ENCODE peak calls at places on chromosomes 3 and 15, in ten cellular contexts. X is heart right ventricle; G is HTR-8/SVneo; V is choroid plexus epithelial cell; T is upper lobe of right lung; P is stimulated activated CD4-positive, alpha-beta T cell treated with anti-CD3 and anti-CD28 coated beads, Interleukin-4, amount 100 ng/mL, for 48 hours; A is stimulated activated CD8-positive, alpha-beta memory T cell treated with anti-CD3 and anti-CD28 coated beads, Interleukin-12 subunit alpha, Interleukin-12 subunit beta, amount 100 ng/mL, for 4 hours; S is Karpas-422; E is fibroblast of villous mesenchyme; N is colonic mucosa. D is an unnamed sample.

GRCh38 chr3:113219605-113220300 is 8.4 kb downstream of the BOC start:
- DNase-seq in N (no peak), T (no peak), V (no peak), E (no peak), X (no peak), S (no peak), P (no peak), A (no peak), G (no peak), D (no peak)

GRCh38 chr15:90881181-90881977 is 2.9 kb upstream of the FES start:
- DNase-seq in T (peak), N (no peak), G (no peak), S (no peak), X (no peak), E (no peak), P (no peak), V (no peak), A (no peak), D (no peak)

GRCh38 chr3:190326361-190326760 is 4.1 kb upstream of the CLDN1 start:
- DNase-seq in E (peak), S (no peak), G (no peak), A (no peak), X (no peak), V (no peak), N (no peak), P (no peak), T (no peak), D (peak)

GRCh38 chr15:56052389-56053045 is 59.1 kb upstream of the NEDD4 start:
- DNase-seq in E (peak), X (no peak), A (no peak), S (peak), P (no peak), T (no peak), N (no peak), V (peak), G (peak), D (peak)

GRCh38 chr3:60552581-60552980 is 698.7 kb downstream of the FHIT start:
- DNase-seq in N (no peak), G (no peak), S (no peak), E (no peak), T (no peak), P (no peak), V (no peak), X (no peak), A (no peak), D (no peak)

GRCh38 chr3:143825513-143825912 is 22.8 kb downstream of the SLC9A9 start:
- DNase-seq in T (no peak), V (no peak), E (no peak), A (no peak), X (no peak), N (no peak), S (no peak), P (no peak), G (no peak), D (no peak)

GRCh38 chr3:11567516-11568467 is 75.9 kb downstream of the VGLL4 start:
- DNase-seq in T (no peak), N (no peak), E (peak), X (no peak), P (no peak), V (peak), S (no peak), G (peak), A (no peak), D (no peak)

GRCh38 chr3:108090701-108091497 is at the start of gene CD47:
- DNase-seq in N (peak), X (peak), T (peak), V (peak), A (peak), G (peak), P (peak), S (peak), E (peak), D (peak)

GRCh38 chr3:113314923-113315322 is 103.6 kb downstream of the BOC start:
- DNase-seq in T (no peak), P (no peak), X (no peak), A (no peak), S (no peak), G (no peak), V (no peak), E (no peak), N (no peak), D (no peak)

GRCh38 chr15:70432924-70433500 is 330.3 kb downstream of the UACA start:
- DNase-seq in A (no peak), E (no peak), N (no peak), V (no peak), T (no peak), P (no peak), S (no peak), X (no peak), G (no peak), D (no peak)

GRCh38 chr15:63947228-63947627 is 99.1 kb downstream of the DAPK2 start:
- DNase-seq in E (no peak), T (no peak), N (peak), G (no peak), X (no peak), V (no peak), S (no peak), A (no peak), P (no peak), D (no peak)

GRCh38 chr15:59830143-59830542 is 141.0 kb upstream of the BNIP2 start:
- DNase-seq in S (no peak), G (no peak), V (no peak), P (no peak), N (no peak), T (no peak), E (no peak), A (no peak), X (no peak), D (no peak)

GRCh38 chr15:31295660-31296059 is 31.0 kb upstream of the KLF13 start:
- DNase-seq in G (no peak), N (no peak), S (no peak), T (peak), A (no peak), E (no peak), P (no peak), V (no peak), X (no peak), D (peak)

GRCh38 chr3:198025644-198026043 is 65.6 kb downstream of the LMLN start:
- DNase-seq in S (no peak), N (no peak), A (no peak), T (no peak), V (no peak), G (no peak), P (no peak), X (no peak), E (no peak), D (no peak)

GRCh38 chr3:171876651-171877272 is 33.6 kb downstream of the TMEM212 start:
- DNase-seq in G (no peak), V (peak), N (no peak), E (peak), A (no peak), X (no peak), T (no peak), S (no peak), P (no peak), D (no peak)

GRCh38 chr15:63506537-63507035 is 2.2 kb downstream of the USP3 start:
- DNase-seq in G (no peak), A (no peak), E (peak), S (no peak), V (no peak), N (peak), P (no peak), X (no peak), T (no peak), D (no peak)

GRCh38 chr3:151434151-151434890 is 26.5 kb downstream of the IGSF10 start:
- DNase-seq in E (peak), X (no peak), A (no peak), G (no peak), N (no peak), V (peak), T (no peak), S (peak), P (no peak), D (no peak)

GRCh38 chr3:82376883-82377282 is 615.4 kb upstream of the GBE1 start:
- DNase-seq in A (no peak), P (no peak), V (no peak), S (no peak), N (no peak), E (no peak), X (no peak), T (no peak), G (no peak), D (no peak)

GRCh38 chr15:25850154-25851111 is 12.7 kb downstream of the ATP10A start:
- DNase-seq in T (peak), G (no peak), S (no peak), A (peak), V (peak), E (peak), N (peak), X (peak), P (peak), D (no peak)

GRCh38 chr3:2098398-2099027 is at the start of gene CNTN4:
- DNase-seq in N (peak), X (peak), E (peak), S (no peak), A (no peak), P (peak), T (peak), G (no peak), V (peak), D (peak)

GRCh38 chr3:197186887-197187588 is 111.4 kb downstream of the DLG1 start:
- DNase-seq in N (no peak), X (peak), S (peak), V (peak), T (no peak), P (no peak), A (no peak), G (peak), E (peak), D (peak)

D was measured in NCI-H146.